ENCODE peak calls at places on chromosome 2, in four cellular contexts. K, P, W and N are unnamed samples. For H3K27me3 and H3K36me3, the result is how much of the 10 kb centered on the place peaks cover.

GRCh38 chr2:68824831-68825230 is 46.4 kb downstream of the BMP10 start:
- DNase-seq in W (no peak), K (no peak), P (no peak), N (no peak)

GRCh38 chr2:47076586-47077441 is 78.3 kb downstream of the STPG4 start:
- DNase-seq in P (no peak), K (no peak), W (peak), N (no peak)

GRCh38 chr2:200447139-200447855 is 62.6 kb downstream of the KCTD18 start:
- DNase-seq in K (no peak), P (no peak), W (no peak), N (no peak)

GRCh38 chr2:228657807-228658402 is 476.4 kb upstream of the SPHKAP start:
- DNase-seq in P (no peak), K (peak), W (no peak), N (no peak)

GRCh38 chr2:138078153-138078552 is 113.9 kb downstream of the HNMT start:
- DNase-seq in P (no peak), W (no peak), K (no peak), N (no peak)

GRCh38 chr2:55232863-55233657 is 572 bp downstream of the RPS27A start:
- DNase-seq in K (peak), P (no peak), W (peak), N (peak)

GRCh38 chr2:148643998-148644884 is at the start of gene EPC2:
- DNase-seq in P (peak), W (peak), K (peak), N (peak)

GRCh38 chr2:122070241-122070731 is 314.8 kb downstream of the TSN start:
- DNase-seq in K (no peak), P (no peak), W (no peak), N (no peak)

GRCh38 chr2:178629463-178629862 is 149.2 kb downstream of the PLEKHA3 start:
- DNase-seq in W (no peak), P (no peak), K (peak), N (no peak)

GRCh38 chr2:173354601-173355131 is at the start of gene CDCA7:
- DNase-seq in P (no peak), W (no peak), K (peak), N (peak)

GRCh38 chr2:241009601-241010530 is 11.4 kb downstream of the SNED1 start:
- DNase-seq in P (peak), K (no peak), W (no peak), N (peak)

GRCh38 chr2:58336416-58336815 is 95.3 kb upstream of the FANCL start:
- DNase-seq in W (no peak), P (no peak), K (no peak), N (no peak)

GRCh38 chr2:58339548-58340243 is 98.6 kb upstream of the FANCL start:
- DNase-seq in P (no peak), K (no peak), W (no peak), N (no peak)

DNA sequence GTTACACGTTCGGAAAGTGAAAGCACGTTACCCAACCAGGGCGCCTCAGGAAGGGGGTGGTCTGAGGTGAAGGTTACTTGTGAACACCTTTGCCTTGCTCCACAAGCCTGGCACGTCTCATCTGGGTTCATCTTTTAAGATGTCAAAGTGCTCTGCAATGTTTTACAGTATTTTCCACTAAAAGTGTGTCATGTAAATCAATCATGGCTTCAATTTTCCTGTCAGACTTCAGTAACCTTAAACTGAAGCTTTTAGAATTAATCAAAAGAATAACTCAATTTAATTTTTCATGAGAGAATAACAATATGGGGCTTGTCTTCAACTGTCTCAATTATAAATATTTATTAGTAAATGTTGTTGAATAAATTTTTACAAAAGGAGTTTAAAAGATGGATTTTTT is 93.3 kb upstream of the FANCL start:
- DNase-seq in W (no peak), P (no peak), K (no peak), N (no peak)
- H3K27me3 ChIP-seq in W (under half), P (under half), K (under half), N (under half)

DNA sequence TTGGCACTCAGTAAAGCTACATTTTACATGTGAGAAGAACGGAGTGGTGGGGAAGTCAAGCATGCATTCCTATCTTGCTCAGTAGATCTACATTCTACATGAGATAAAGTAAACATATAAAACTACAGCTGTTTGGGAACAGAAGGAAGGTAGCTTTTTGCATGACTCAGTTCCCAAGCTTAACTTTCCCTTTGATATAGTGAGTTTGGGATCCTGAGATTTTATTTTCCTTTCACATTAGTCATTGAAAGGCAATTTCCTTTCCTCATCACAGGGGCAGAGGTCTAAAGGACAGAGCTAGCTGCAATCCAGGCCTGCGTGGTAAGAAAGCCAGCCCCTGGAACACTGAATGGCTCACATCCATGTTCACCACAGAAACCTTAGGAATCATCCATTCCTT is 257.2 kb downstream of the SRBD1 start:
- DNase-seq in W (no peak), K (no peak), P (no peak), N (no peak)
- H3K27ac ChIP-seq in W (peak), K (no peak), P (no peak), N (no peak)

DNA sequence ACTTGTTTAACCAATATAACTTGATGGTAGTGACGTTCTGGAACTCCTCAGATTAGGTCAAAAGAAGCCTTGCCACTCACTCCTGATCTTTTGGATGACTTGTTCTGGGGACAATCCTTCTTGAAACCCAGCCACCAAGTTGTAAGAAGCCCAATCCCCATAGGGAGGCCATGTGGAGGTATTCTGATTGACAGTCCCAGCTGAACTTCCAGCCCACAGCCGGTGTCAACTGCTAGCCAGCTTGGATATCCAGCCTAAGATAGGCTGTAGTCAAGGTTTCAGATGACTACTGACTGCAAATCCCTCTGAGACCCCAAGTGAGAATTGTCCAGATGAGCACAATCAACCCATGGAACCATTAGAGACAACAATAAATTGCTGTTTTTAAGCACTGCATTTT is 31.4 kb downstream of the EIF2AK2 start:
- DNase-seq in W (no peak), P (no peak), K (no peak), N (no peak)
- H3K36me3 ChIP-seq in W (half or more), P (under half), K (under half), N (under half)

GRCh38 chr2:229713371-229714079 is 830 bp downstream of the DNER start:
- DNase-seq in K (peak), W (no peak), P (no peak), N (no peak)

GRCh38 chr2:229715895-229716507 is 1.6 kb upstream of the DNER start:
- DNase-seq in K (peak), P (no peak), W (no peak), N (no peak)

GRCh38 chr2:229712125-229712524 is 2.2 kb downstream of the DNER start:
- DNase-seq in K (no peak), W (no peak), P (no peak), N (no peak)

GRCh38 chr2:229714736-229715541 is 584 bp upstream of the DNER start:
- DNase-seq in W (peak), P (no peak), K (peak), N (peak)

GRCh38 chr2:229714080-229714735 is at the start of gene DNER:
- DNase-seq in K (peak), W (no peak), P (no peak), N (peak)
- H3K27me3 ChIP-seq in K (half or more), W (under half), P (under half), N (under half)